ENCODE peak calls at places on chromosomes 5 and 9, in eight cellular contexts. U is fibroblast of lung, V is activated T-cell treated with anti-CD3 and anti-CD28 coated beads for 1 hour, L is GM06990, D is iPS-NIHi11, W is HuH-7, E is NB4, K is NCI-H774. X is an unnamed sample.

GRCh38 chr9:68685770-68686169 is 19.3 kb upstream of the PIP5K1B start:
- DNase-seq in U (no peak), V (no peak), L (no peak), D (peak; percentile 58), W (peak; percentile 56), E (peak; percentile 36), K (no peak), X (peak; percentile 7)

GRCh38 chr9:30982301-30982700 is 1402.1 kb upstream of the ACO1 start:
- DNase-seq in U (no peak), V (no peak), L (no peak), D (no peak), W (no peak), E (no peak), K (no peak), X (no peak)

GRCh38 chr9:127721391-127721821 is 5.5 kb downstream of the TTC16 start:
- DNase-seq in U (no peak), V (no peak), L (no peak), D (peak; percentile 43), W (no peak), E (no peak), K (no peak), X (no peak)

GRCh38 chr5:151104795-151105194 is 24.0 kb upstream of the TNIP1 start:
- DNase-seq in U (peak; percentile 89), V (no peak), L (no peak), D (no peak), W (no peak), E (no peak), K (no peak), X (no peak)

GRCh38 chr5:53343187-53343586 is 137.2 kb upstream of the FST start:
- DNase-seq in U (peak; percentile 93), V (no peak), L (no peak), D (no peak), W (no peak), E (no peak), K (no peak), X (no peak)

GRCh38 chr5:115979203-115979602 is 16.9 kb downstream of the LVRN start:
- DNase-seq in U (no peak), V (no peak), L (no peak), D (no peak), W (no peak), E (no peak), K (no peak), X (no peak)

GRCh38 chr5:691817-692529 is 1.2 kb downstream of the TPPP start:
- DNase-seq in U (no peak), V (no peak), L (no peak), D (no peak), W (no peak), E (no peak), K (no peak), X (no peak)

GRCh38 chr9:134840511-134840910 is 40.1 kb upstream of the FCN2 start:
- DNase-seq in U (no peak), V (no peak), L (no peak), D (no peak), W (no peak), E (no peak), K (no peak), X (no peak)

GRCh38 chr5:139385061-139385889 is 2.2 kb upstream of the SLC23A1 start:
- DNase-seq in U (no peak), V (no peak), L (no peak), D (no peak), W (no peak), E (peak; percentile 78), K (peak; percentile 20), X (peak; percentile 50)

GRCh38 chr5:144072518-144072927 is 97.9 kb downstream of the YIPF5 start:
- DNase-seq in U (peak; percentile 29), V (no peak), L (no peak), D (no peak), W (no peak), E (no peak), K (no peak), X (no peak)

GRCh38 chr9:31418419-31418818 is 966.0 kb upstream of the ACO1 start:
- DNase-seq in U (no peak), V (no peak), L (no peak), D (no peak), W (no peak), E (no peak), K (no peak), X (no peak)

GRCh38 chr5:32329395-32329834 is 16.7 kb upstream of the MTMR12 start:
- DNase-seq in U (peak; percentile 64), V (peak; percentile 39), L (peak; percentile 53), D (peak; percentile 82), W (peak; percentile 72), E (peak; percentile 77), K (peak; percentile 48), X (peak; percentile 60)

GRCh38 chr5:76547242-76547890 is 75.8 kb downstream of the F2RL2 start:
- DNase-seq in U (peak; percentile 3), V (no peak), L (peak; percentile 55), D (no peak), W (no peak), E (no peak), K (no peak), X (peak; percentile 6)

GRCh38 chr5:67998709-67999251 is 216.8 kb upstream of the PIK3R1 start:
- DNase-seq in U (peak; percentile 53), V (no peak), L (no peak), D (no peak), W (no peak), E (no peak), K (no peak), X (no peak)

GRCh38 chr9:14212116-14212515 is 101.8 kb downstream of the NFIB start:
- DNase-seq in U (peak; percentile 73), V (no peak), L (no peak), D (no peak), W (no peak), E (no peak), K (no peak), X (no peak)

GRCh38 chr9:89395931-89396710 is 77.8 kb downstream of the SECISBP2 start:
- DNase-seq in U (no peak), V (no peak), L (no peak), D (no peak), W (no peak), E (no peak), K (no peak), X (no peak)

GRCh38 chr5:92713361-92713875 is 867.6 kb downstream of the NR2F1-AS1 start:
- DNase-seq in U (no peak), V (no peak), L (no peak), D (no peak), W (no peak), E (no peak), K (no peak), X (no peak)

GRCh38 chr5:132915681-132916080 is 42.2 kb downstream of the LEAP2 start:
- DNase-seq in U (no peak), V (no peak), L (peak; percentile 18), D (no peak), W (no peak), E (peak; percentile 48), K (no peak), X (no peak)

GRCh38 chr9:134693011-134693410 is 51.4 kb downstream of the COL5A1 start:
- DNase-seq in U (no peak), V (no peak), L (no peak), D (no peak), W (no peak), E (peak; percentile 14), K (no peak), X (no peak)

GRCh38 chr5:54944364-54944763 is 41.0 kb downstream of the ESM1 start:
- DNase-seq in U (peak; percentile 68), V (peak; percentile 19), L (no peak), D (peak; percentile 26), W (peak; percentile 1), E (peak; percentile 19), K (no peak), X (peak; percentile 35)

GRCh38 chr5:72241346-72242003 is 78.6 kb downstream of the MRPS27 start:
- DNase-seq in U (no peak), V (no peak), L (no peak), D (no peak), W (peak; percentile 33), E (no peak), K (peak; percentile 57), X (no peak)

GRCh38 chr5:125326114-125326513 is 579.7 kb upstream of the ZNF608 start:
- DNase-seq in U (peak; percentile 83), V (no peak), L (no peak), D (no peak), W (no peak), E (no peak), K (peak; percentile 63), X (no peak)

GRCh38 chr5:176359658-176360057 is 1.9 kb downstream of the KIAA1191 start:
- DNase-seq in U (peak; percentile 62), V (no peak), L (no peak), D (no peak), W (no peak), E (no peak), K (no peak), X (no peak)

GRCh38 chr5:143505934-143506333 is 102.4 kb upstream of the NR3C1 start:
- DNase-seq in U (no peak), V (no peak), L (no peak), D (no peak), W (no peak), E (no peak), K (no peak), X (no peak)

GRCh38 chr5:38423536-38424178 is 132.8 kb downstream of the LIFR start:
- DNase-seq in U (no peak), V (no peak), L (no peak), D (no peak), W (no peak), E (no peak), K (no peak), X (no peak)

GRCh38 chr5:126794157-126794828 is 17.4 kb downstream of the LMNB1 start:
- DNase-seq in U (no peak), V (no peak), L (no peak), D (no peak), W (no peak), E (no peak), K (no peak), X (no peak)

GRCh38 chr9:114055061-114055460 is 23.0 kb downstream of the AMBP start:
- DNase-seq in U (no peak), V (no peak), L (no peak), D (no peak), W (no peak), E (no peak), K (no peak), X (no peak)

GRCh38 chr9:127741831-127742434 is 6.8 kb upstream of the TOR2A start:
- DNase-seq in U (peak; percentile 19), V (no peak), L (no peak), D (peak; percentile 91), W (peak; percentile 96), E (no peak), K (peak; percentile 66), X (no peak)

GRCh38 chr9:92138157-92138959 is 23.1 kb upstream of the SPTLC1 start:
- DNase-seq in U (peak; percentile 55), V (peak; percentile 75), L (peak; percentile 42), D (peak; percentile 79), W (peak; percentile 60), E (peak; percentile 73), K (peak; percentile 65), X (peak; percentile 19)

GRCh38 chr9:121921444-121921843 is 171.7 kb downstream of the TTLL11 start:
- DNase-seq in U (no peak), V (no peak), L (no peak), D (no peak), W (no peak), E (no peak), K (no peak), X (no peak)

GRCh38 chr5:158886086-158886485 is 213.6 kb downstream of the EBF1 start:
- DNase-seq in U (peak; percentile 4), V (no peak), L (no peak), D (no peak), W (no peak), E (no peak), K (no peak), X (no peak)

GRCh38 chr5:9557696-9558095 is 11.8 kb upstream of the SEMA5A start:
- DNase-seq in U (peak; percentile 50), V (no peak), L (no peak), D (no peak), W (no peak), E (no peak), K (no peak), X (no peak)